ENCODE peak calls at places on chromosomes 12 and 14, in nine cellular contexts. J is A172; N is Right ventricle myocardium superior; Q is GM13976; C is anterior cingulate cortex; R is activated CD4-positive, alpha-beta T cell treated with anti-CD3 and anti-CD28 coated beads, Interleukin-2, amount 10 ng/mL, durations not matched to agents 7 days and 5 days; O is RPMI8226; D is body of pancreas; M is CD4-positive, alpha-beta T cell. A is an unnamed sample.

GRCh38 chr12:47218191-47218654 is 138.5 kb upstream of the AMIGO2 start:
- DNase-seq in O (no peak), Q (no peak), J (no peak), D (no peak), N (no peak), C (no peak), M (no peak), R (peak), A (no peak)

GRCh38 chr14:32397871-32398640 is 69.0 kb downstream of the AKAP6 start:
- DNase-seq in J (peak), Q (no peak), C (no peak), M (no peak), R (no peak), D (no peak), O (no peak), N (no peak), A (peak)

GRCh38 chr12:116797885-116798284 is 59.8 kb downstream of the RNFT2 start:
- DNase-seq in D (no peak), N (no peak), M (no peak), O (no peak), R (no peak), Q (no peak), C (no peak), J (no peak), A (no peak)

GRCh38 chr12:47361389-47362031 is 281.8 kb upstream of the AMIGO2 start:
- DNase-seq in M (peak), N (no peak), C (no peak), Q (no peak), J (no peak), O (peak), R (peak), D (no peak), A (no peak)

GRCh38 chr14:64704743-64705405 is 650 bp downstream of the PLEKHG3 start:
- DNase-seq in O (peak), R (peak), C (no peak), M (no peak), D (peak), J (no peak), N (peak), Q (no peak), A (peak)

GRCh38 chr12:53223391-53224267 is 8.4 kb downstream of the RARG start:
- DNase-seq in J (no peak), R (peak), O (no peak), D (peak), M (no peak), C (peak), Q (no peak), N (peak), A (peak)

GRCh38 chr12:114902665-114903393 is 218.9 kb upstream of the TBX3 start:
- DNase-seq in J (no peak), M (no peak), N (no peak), D (no peak), O (no peak), R (no peak), Q (no peak), C (no peak), A (peak)

GRCh38 chr12:109029411-109029810 is 8.5 kb upstream of the SVOP start:
- DNase-seq in N (no peak), C (no peak), M (no peak), R (no peak), J (no peak), O (no peak), Q (no peak), D (no peak), A (no peak)

GRCh38 chr14:69069020-69069421 is 83.9 kb downstream of the DCAF5 start:
- DNase-seq in M (no peak), N (no peak), C (no peak), J (no peak), D (no peak), R (no peak), O (no peak), Q (no peak), A (peak)

GRCh38 chr12:6118891-6119568 is 5.4 kb downstream of the VWF start:
- DNase-seq in M (no peak), J (no peak), D (no peak), O (no peak), Q (no peak), R (no peak), N (no peak), C (no peak), A (no peak)

GRCh38 chr12:2064078-2064507 is 11.3 kb downstream of the CACNA1C start:
- DNase-seq in M (no peak), D (no peak), Q (peak), C (no peak), N (no peak), J (peak), O (peak), R (peak), A (peak)

GRCh38 chr12:121770388-121770787 is 23.1 kb downstream of the RHOF start:
- DNase-seq in O (no peak), C (no peak), N (no peak), R (no peak), Q (no peak), M (no peak), D (no peak), J (no peak), A (no peak)

GRCh38 chr12:88623777-88624548 is 43.7 kb upstream of the KITLG start:
- DNase-seq in Q (peak), D (no peak), M (no peak), R (no peak), O (no peak), C (no peak), N (no peak), J (no peak), A (no peak)